ENCODE peak calls at places on chromosomes 16 and 17, in nine cellular contexts. K is SK-N-SH, J is MM.1S, F is endodermal cell, G is IMR-90, Z is H9, P is endothelial cell of umbilical vein, A is fibroblast of lung, O is PC-3. X is an unnamed sample.

GRCh38 chr16:1331712-1332617 is 1.5 kb upstream of the BAIAP3 start:
- DNase-seq in O (peak; percentile 55), Z (peak; percentile 96), F (peak; percentile 97), A (peak; percentile 25), P (peak; percentile 30), K (peak; percentile 73), G (peak; percentile 30), J (peak; percentile 93), X (peak; percentile 60)

GRCh38 chr16:87762071-87762571 is 3.7 kb downstream of the KLHDC4 start:
- DNase-seq in K (no peak), F (no peak), J (no peak), Z (no peak), P (no peak), A (no peak), O (no peak), G (no peak), X (no peak)

GRCh38 chr16:67665598-67665997 is 952 bp downstream of the ENKD1 start:
- DNase-seq in A (no peak), P (no peak), Z (no peak), G (no peak), K (no peak), O (no peak), F (no peak), J (no peak), X (no peak)

GRCh38 chr16:73024571-73025105 is 23.3 kb downstream of the ZFHX3 start:
- DNase-seq in P (no peak), Z (no peak), F (peak; percentile 37), G (no peak), A (no peak), O (no peak), J (no peak), K (no peak), X (no peak)

GRCh38 chr17:64118452-64118979 is 11.4 kb downstream of the ERN1 start:
- DNase-seq in F (peak; percentile 44), G (no peak), P (peak; percentile 22), Z (peak; percentile 21), A (no peak), J (no peak), O (no peak), K (no peak), X (peak; percentile 36)

GRCh38 chr17:61503961-61504360 is 51.7 kb downstream of the TBX4 start:
- DNase-seq in K (no peak), Z (no peak), G (no peak), J (no peak), A (no peak), O (no peak), F (no peak), P (no peak), X (no peak)

GRCh38 chr17:67707442-67707841 is 10.3 kb upstream of the NOL11 start:
- DNase-seq in F (no peak), A (no peak), G (no peak), K (peak; percentile 34), P (no peak), Z (no peak), J (no peak), O (no peak), X (no peak)

GRCh38 chr16:68800257-68800875 is 43.0 kb upstream of the TANGO6 start:
- DNase-seq in G (peak; percentile 83), F (peak; percentile 93), K (peak; percentile 71), P (peak; percentile 69), O (peak; percentile 85), Z (peak; percentile 83), J (peak; percentile 51), A (peak; percentile 91), X (peak; percentile 64)

GRCh38 chr16:971981-972315 is 1.2 kb upstream of the LMF1 start:
- DNase-seq in F (no peak), J (no peak), K (no peak), A (no peak), G (no peak), O (no peak), P (no peak), Z (no peak), X (no peak)

GRCh38 chr17:19497616-19498015 is 36.0 kb upstream of the SLC47A1 start:
- DNase-seq in K (no peak), P (no peak), A (peak; percentile 27), F (no peak), O (no peak), G (no peak), Z (no peak), J (no peak), X (no peak)

GRCh38 chr16:21301168-21301894 is 23.2 kb upstream of the CRYM start:
- DNase-seq in A (peak; percentile 65), F (peak; percentile 92), P (peak; percentile 79), G (peak; percentile 61), J (peak; percentile 59), O (peak; percentile 76), Z (peak; percentile 86), K (peak; percentile 90), X (peak; percentile 93)

GRCh38 chr17:77254961-77255741 is 114.4 kb downstream of the SEC14L1 start:
- DNase-seq in J (no peak), K (peak; percentile 68), O (peak; percentile 99), G (peak; percentile 86), F (peak; percentile 83), A (peak; percentile 82), P (peak; percentile 22), Z (peak; percentile 68), X (no peak)

GRCh38 chr17:7862692-7863437 is 5.1 kb downstream of the CYB5D1 start:
- DNase-seq in F (peak; percentile 91), P (peak; percentile 57), Z (peak; percentile 72), G (peak; percentile 54), J (no peak), O (peak; percentile 60), A (peak; percentile 39), K (peak; percentile 71), X (peak; percentile 69)

GRCh38 chr16:24748242-24748641 is 18.8 kb downstream of the TNRC6A start:
- DNase-seq in K (no peak), F (no peak), Z (no peak), A (peak; percentile 96), J (no peak), G (peak; percentile 97), O (peak; percentile 80), P (peak; percentile 90), X (no peak)

GRCh38 chr17:77894126-77894956 is 64.2 kb upstream of the TNRC6C start:
- DNase-seq in F (no peak), G (no peak), K (no peak), J (no peak), A (no peak), Z (no peak), P (no peak), O (no peak), X (no peak)

GRCh38 chr17:65099475-65099874 is 37.7 kb upstream of the RGS9 start:
- DNase-seq in J (no peak), A (no peak), P (no peak), K (no peak), Z (no peak), F (no peak), G (no peak), O (no peak), X (no peak)

GRCh38 chr16:77588389-77588788 is 133.9 kb upstream of the NUDT7 start:
- DNase-seq in G (no peak), K (no peak), Z (no peak), P (no peak), A (no peak), O (no peak), F (no peak), J (no peak), X (no peak)

GRCh38 chr16:77585852-77586251 is 136.5 kb upstream of the NUDT7 start:
- DNase-seq in O (peak; percentile 51), G (peak; percentile 19), Z (no peak), A (peak; percentile 90), P (peak; percentile 94), J (no peak), F (no peak), K (no peak), X (no peak)

GRCh38 chr16:77584205-77584859 is 138.0 kb upstream of the NUDT7 start:
- DNase-seq in O (peak; percentile 72), F (peak; percentile 78), K (peak; percentile 55), G (peak; percentile 63), J (peak; percentile 23), P (peak; percentile 89), A (peak; percentile 58), Z (peak; percentile 42), X (peak; percentile 34)

GRCh38 chr16:77582956-77583355 is 139.4 kb upstream of the NUDT7 start:
- DNase-seq in O (no peak), F (no peak), A (no peak), K (no peak), G (no peak), Z (no peak), P (peak; percentile 42), J (no peak), X (no peak)

GRCh38 chr16:77585379-77585778 is 136.9 kb upstream of the NUDT7 start:
- DNase-seq in O (no peak), A (peak; percentile 93), G (peak; percentile 41), P (peak; percentile 98), Z (no peak), J (no peak), K (no peak), F (no peak), X (no peak)
- H3K9ac ChIP-seq in O (no peak overlapping the region), A (no peak overlapping the region), G (no peak overlapping the region), P (peak overlapping the region; percentile 93), Z (no peak overlapping the region), J (no peak overlapping the region), K (no peak overlapping the region), F (no peak overlapping the region), X (no peak overlapping the region)

GRCh38 chr16:85687651-85688471 is 893 bp downstream of the GINS2 start:
- DNase-seq in G (no peak), F (no peak), O (no peak), J (no peak), K (no peak), A (no peak), Z (no peak), P (no peak), X (peak; percentile 53)
- H3K27ac ChIP-seq in G (no peak overlapping the region), F (no peak overlapping the region), O (no peak overlapping the region), J (no peak overlapping the region), K (no peak overlapping the region), A (no peak overlapping the region), Z (no peak overlapping the region), P (no peak overlapping the region), X (no peak overlapping the region)

GRCh38 chr17:50550661-50551432 is 3.9 kb downstream of the SPATA20 start:
- DNase-seq in J (no peak), G (peak; percentile 85), Z (peak; percentile 98), A (peak; percentile 72), P (peak; percentile 73), K (peak; percentile 95), F (peak; percentile 99), O (peak; percentile 70), X (peak; percentile 74)
- TF ChIP-seq CTCF in J (peak; percentile 36), G (peak; percentile 96), Z (peak; percentile 93), A (peak; percentile 85), P (peak; percentile 89), K (peak; percentile 90), F (peak; percentile 92), O (peak; percentile 91), X (peak; percentile 77)

DNA sequence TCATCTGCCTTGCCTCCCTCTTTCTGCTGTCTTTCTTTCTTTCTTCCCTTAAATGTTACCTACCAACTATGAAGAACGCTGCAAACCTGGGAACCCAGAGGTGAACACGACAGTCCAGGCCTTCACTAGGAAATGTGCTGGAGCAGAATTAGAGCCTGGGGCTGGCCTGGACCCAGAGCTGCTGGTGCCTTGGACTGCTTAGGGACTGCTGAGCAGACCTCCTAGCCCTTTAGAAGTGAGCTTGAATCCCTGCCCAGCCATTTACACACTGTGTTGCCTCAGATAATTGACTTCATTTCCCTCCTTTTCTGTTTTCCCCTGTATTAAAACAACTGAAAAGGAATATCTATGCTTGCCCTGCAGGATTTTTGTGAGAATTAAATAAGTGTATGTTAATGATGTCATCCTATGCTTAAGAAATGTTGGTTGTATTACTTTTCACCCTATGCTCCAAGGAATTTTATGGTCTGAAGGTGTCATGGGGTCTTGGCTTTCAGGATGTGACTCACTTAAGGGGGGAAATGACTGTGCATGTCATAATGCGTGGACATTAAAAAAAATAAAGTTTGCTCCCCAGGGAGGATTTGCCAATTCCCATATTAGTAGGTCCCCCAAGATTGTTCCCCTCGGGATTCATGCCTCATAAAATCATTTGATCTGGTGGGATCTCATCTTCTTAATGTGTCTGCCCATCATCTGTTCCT is 11.5 kb downstream of the CDH13 start:
- DNase-seq in O (peak; percentile 57), F (no peak), Z (no peak), A (peak; percentile 89), P (peak; percentile 93), J (no peak), K (no peak), G (peak; percentile 95), X (no peak)
- H3K9ac ChIP-seq in O (no peak overlapping the region), F (no peak overlapping the region), Z (no peak overlapping the region), A (no peak overlapping the region), P (peak overlapping the region; percentile 96), J (no peak overlapping the region), K (peak overlapping the region; percentile 60), G (peak overlapping the region; percentile 38), X (no peak overlapping the region)

X was measured in colonic mucosa.